ENCODE peak calls at places on chromosomes 11 and 22, in eight cellular contexts. H, E, F, T, W, P, Y and I are unnamed samples. For H3K27me3, the result is how much of the 10 kb centered on the place peaks cover.

GRCh38 chr11:65444314-65445051 is 21.9 kb downstream of the NEAT1 start:
- DNase-seq in H (no peak), E (no peak), F (peak), T (no peak), W (peak), P (no peak), Y (no peak), I (no peak)

GRCh38 chr11:7019500-7020182 is 505 bp downstream of the ZNF214 start:
- DNase-seq in H (no peak), E (peak), F (peak), T (peak), W (peak), P (peak), Y (no peak), I (no peak)

GRCh38 chr11:74683279-74683871 is 47.9 kb downstream of the CHRDL2 start:
- DNase-seq in H (peak), E (peak), F (no peak), T (peak), W (no peak), P (peak), Y (no peak), I (no peak)

GRCh38 chr11:43399983-43400630 is 41.4 kb downstream of the TTC17 start:
- DNase-seq in H (no peak), E (no peak), F (peak), T (no peak), W (no peak), P (no peak), Y (no peak), I (no peak)

GRCh38 chr22:32034275-32034674 is 8.8 kb upstream of the SLC5A1 start:
- DNase-seq in H (no peak), E (no peak), F (no peak), T (no peak), W (no peak), P (no peak), Y (no peak), I (no peak)

GRCh38 chr22:26124991-26125725 is 44.1 kb upstream of the SEZ6L start:
- DNase-seq in H (no peak), E (no peak), F (no peak), T (no peak), W (no peak), P (no peak), Y (no peak), I (no peak)

GRCh38 chr11:71212871-71213559 is 39.4 kb downstream of the SHANK2 start:
- DNase-seq in H (no peak), E (peak), F (peak), T (no peak), W (no peak), P (peak), Y (no peak), I (no peak)

GRCh38 chr11:72777755-72778278 is 16.0 kb downstream of the STARD10 start:
- DNase-seq in H (peak), E (no peak), F (no peak), T (peak), W (peak), P (no peak), Y (no peak), I (no peak)

GRCh38 chr11:73991471-73992006 is 8.9 kb upstream of the UCP2 start:
- DNase-seq in H (no peak), E (no peak), F (no peak), T (no peak), W (no peak), P (no peak), Y (no peak), I (no peak)

GRCh38 chr11:27233654-27234042 is 129.4 kb downstream of the CCDC34 start:
- DNase-seq in H (no peak), E (no peak), F (no peak), T (no peak), W (no peak), P (no peak), Y (no peak), I (no peak)

GRCh38 chr22:46122511-46122971 is 27.8 kb upstream of the PPARA start:
- DNase-seq in H (peak), E (peak), F (peak), T (peak), W (peak), P (peak), Y (peak), I (no peak)

GRCh38 chr11:44568706-44569473 is 3.4 kb downstream of the CD82 start:
- DNase-seq in H (peak), E (peak), F (peak), T (no peak), W (peak), P (peak), Y (no peak), I (peak)

GRCh38 chr11:88016392-88017020 is 158.7 kb downstream of the RAB38 start:
- DNase-seq in H (peak), E (no peak), F (peak), T (peak), W (peak), P (peak), Y (peak), I (peak)

GRCh38 chr11:38476808-38477565 is 1879.0 kb upstream of the RAG2 start:
- DNase-seq in H (no peak), E (no peak), F (no peak), T (no peak), W (no peak), P (no peak), Y (no peak), I (no peak)

GRCh38 chr11:74446445-74446844 is 20.9 kb downstream of the KCNE3 start:
- DNase-seq in H (no peak), E (no peak), F (no peak), T (peak), W (no peak), P (no peak), Y (no peak), I (no peak)

GRCh38 chr22:47290706-47291430 is 528.4 kb downstream of the TBC1D22A start:
- DNase-seq in H (no peak), E (peak), F (no peak), T (no peak), W (no peak), P (no peak), Y (no peak), I (no peak)

GRCh38 chr11:129785383-129786111 is 30.1 kb upstream of the TMEM45B start:
- DNase-seq in H (no peak), E (no peak), F (peak), T (no peak), W (peak), P (no peak), Y (no peak), I (no peak)

GRCh38 chr11:111357150-111358037 is 21.7 kb downstream of the POU2AF1 start:
- DNase-seq in H (no peak), E (no peak), F (no peak), T (no peak), W (no peak), P (no peak), Y (no peak), I (no peak)

GRCh38 chr11:64201524-64201923 is 5.0 kb upstream of the FERMT3 start:
- DNase-seq in H (no peak), E (no peak), F (no peak), T (no peak), W (no peak), P (no peak), Y (no peak), I (no peak)

GRCh38 chr22:41479671-41480396 is 10.9 kb downstream of the ACO2 start:
- DNase-seq in H (no peak), E (peak), F (peak), T (no peak), W (no peak), P (no peak), Y (no peak), I (no peak)

GRCh38 chr22:30425616-30426394 is at the start of gene MTFP1:
- DNase-seq in H (peak), E (peak), F (peak), T (peak), W (peak), P (peak), Y (peak), I (no peak)

GRCh38 chr11:34606326-34607120 is 14.4 kb upstream of the EHF start:
- DNase-seq in H (no peak), E (no peak), F (no peak), T (no peak), W (peak), P (no peak), Y (no peak), I (no peak)

GRCh38 chr11:4496555-4497248 is 14.3 kb downstream of the OR52K1 start:
- DNase-seq in H (peak), E (no peak), F (no peak), T (no peak), W (peak), P (no peak), Y (no peak), I (no peak)

GRCh38 chr11:110929129-110929528 is 216.9 kb upstream of the ARHGAP20 start:
- DNase-seq in H (no peak), E (no peak), F (no peak), T (no peak), W (no peak), P (no peak), Y (no peak), I (no peak)

GRCh38 chr22:36475341-36475740 is 6.1 kb downstream of the TXN2 start:
- DNase-seq in H (no peak), E (no peak), F (no peak), T (no peak), W (no peak), P (no peak), Y (no peak), I (no peak)

GRCh38 chr11:95318459-95318858 is 87.5 kb upstream of the SESN3 start:
- DNase-seq in H (no peak), E (no peak), F (no peak), T (no peak), W (no peak), P (no peak), Y (no peak), I (no peak)

GRCh38 chr22:20551805-20552449 is 44.5 kb downstream of the MED15 start:
- DNase-seq in H (no peak), E (peak), F (no peak), T (peak), W (no peak), P (no peak), Y (no peak), I (no peak)

GRCh38 chr11:66936326-66936725 is 21.9 kb downstream of the PC start:
- DNase-seq in H (no peak), E (no peak), F (peak), T (no peak), W (no peak), P (no peak), Y (no peak), I (no peak)

GRCh38 chr11:57668467-57668890 is 565 bp downstream of the ZDHHC5 start:
- DNase-seq in H (no peak), E (no peak), F (no peak), T (no peak), W (peak), P (no peak), Y (no peak), I (no peak)

GRCh38 chr11:77189588-77190210 is 61.7 kb downstream of the MYO7A start:
- DNase-seq in H (no peak), E (no peak), F (no peak), T (no peak), W (no peak), P (no peak), Y (no peak), I (no peak)

GRCh38 chr11:77190331-77191075 is 62.5 kb downstream of the MYO7A start:
- DNase-seq in H (no peak), E (no peak), F (no peak), T (no peak), W (no peak), P (no peak), Y (no peak), I (no peak)

GRCh38 chr11:77193167-77193566 is 65.1 kb downstream of the MYO7A start:
- DNase-seq in H (no peak), E (no peak), F (no peak), T (no peak), W (no peak), P (no peak), Y (no peak), I (no peak)

GRCh38 chr11:77191823-77192495 is 63.9 kb downstream of the MYO7A start:
- DNase-seq in H (peak), E (no peak), F (peak), T (peak), W (peak), P (no peak), Y (peak), I (peak)

DNA sequence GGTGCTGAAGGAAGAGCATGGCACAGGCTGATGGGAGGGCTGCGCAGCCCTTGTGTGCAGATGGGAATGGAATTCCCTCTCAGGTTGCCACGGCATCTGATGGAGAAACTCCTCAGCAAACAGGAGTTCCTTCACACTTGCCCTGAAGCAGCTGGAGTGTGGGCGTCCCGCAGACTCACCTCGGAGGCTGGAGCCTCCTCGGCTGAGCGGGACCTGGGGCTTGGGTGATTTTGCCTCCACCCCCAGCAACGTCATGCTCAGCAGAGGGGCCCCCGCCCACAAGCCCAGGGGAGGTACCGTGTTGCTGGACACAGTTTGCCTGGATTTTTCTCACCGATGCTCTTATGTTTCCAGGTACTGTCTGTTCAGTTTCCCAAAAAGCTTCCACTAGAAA is 63.4 kb downstream of the MYO7A start:
- DNase-seq in H (no peak), E (no peak), F (peak), T (no peak), W (no peak), P (no peak), Y (no peak), I (no peak)
- H3K4me3 ChIP-seq in H (peak), E (no peak), F (no peak), T (no peak), W (no peak), P (no peak), Y (no peak), I (peak)

DNA sequence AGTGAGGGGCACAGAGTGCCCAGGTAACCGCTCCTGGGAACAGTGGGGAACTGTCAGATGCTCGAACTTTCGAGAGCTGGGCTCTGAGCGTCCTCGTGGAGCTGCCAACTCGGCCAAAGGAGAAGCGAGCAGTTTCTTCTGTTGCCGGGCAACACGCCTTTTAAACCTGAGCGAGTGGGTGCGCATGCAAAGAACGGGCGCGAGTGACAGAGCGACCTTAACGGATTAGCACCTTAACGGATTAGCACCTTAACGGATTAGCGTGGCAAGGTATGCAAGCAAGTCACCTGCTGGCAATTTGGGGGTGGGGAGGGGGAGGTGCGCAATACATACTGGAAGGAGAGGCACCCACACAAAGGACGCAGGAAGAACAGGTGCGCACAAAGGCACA is 61.8 kb upstream of the PRODH start:
- DNase-seq in H (no peak), E (peak), F (no peak), T (no peak), W (no peak), P (no peak), Y (no peak), I (no peak)
- H3K27me3 ChIP-seq in H (under half), E (under half), F (under half), T (under half), W (under half), P (half or more), Y (under half), I (under half)

GRCh38 chr11:58905141-58905715 is 34.1 kb upstream of the GLYATL1 start:
- DNase-seq in H (no peak), E (no peak), F (peak), T (peak), W (no peak), P (peak), Y (no peak), I (no peak)
- H3K4me3 ChIP-seq in H (peak), E (no peak), F (peak), T (peak), W (no peak), P (peak), Y (no peak), I (peak)

DNA sequence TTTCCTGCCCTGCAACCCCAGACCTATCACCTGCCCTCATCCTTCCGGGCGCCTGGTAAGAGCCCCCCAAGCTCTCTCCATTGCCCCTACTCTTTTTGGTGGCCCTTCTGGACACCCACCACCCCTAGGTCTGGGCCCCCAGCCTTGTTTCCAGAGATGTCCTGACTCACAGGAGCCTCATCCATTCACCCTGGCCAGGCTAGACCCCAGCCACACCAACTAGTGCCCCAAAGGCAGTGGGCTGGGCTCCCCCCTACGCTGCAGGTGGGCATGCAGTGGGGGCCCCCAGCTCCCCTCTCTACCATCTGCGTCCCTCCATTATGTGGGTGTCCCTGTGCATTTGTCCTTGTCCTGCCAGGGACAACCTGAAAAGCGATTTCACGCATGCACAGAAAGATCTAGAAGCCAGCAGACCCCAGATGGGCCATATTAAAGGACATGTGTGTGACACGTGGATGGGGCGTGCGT is 1.4 kb downstream of the MRGPRF start:
- DNase-seq in H (no peak), E (peak), F (no peak), T (no peak), W (no peak), P (no peak), Y (no peak), I (no peak)
- H3K27me3 ChIP-seq in H (under half), E (under half), F (under half), T (under half), W (under half), P (half or more), Y (under half), I (under half)

GRCh38 chr22:28741758-28742561 is at the start of the genes CHEK2 and HSCB:
- DNase-seq in H (peak), E (peak), F (peak), T (peak), W (peak), P (peak), Y (peak), I (peak)

GRCh38 chr22:28734393-28734792 is 7.2 kb downstream of the CHEK2 start:
- DNase-seq in H (no peak), E (no peak), F (no peak), T (no peak), W (no peak), P (no peak), Y (no peak), I (no peak)

GRCh38 chr22:28741200-28741757 is 341 bp downstream of the CHEK2 start:
- DNase-seq in H (no peak), E (peak), F (no peak), T (no peak), W (no peak), P (no peak), Y (peak), I (no peak)

GRCh38 chr22:28736296-28737155 is 5.1 kb downstream of the CHEK2 start:
- DNase-seq in H (no peak), E (no peak), F (no peak), T (no peak), W (no peak), P (no peak), Y (peak), I (no peak)
- H3K4me3 ChIP-seq in H (no peak), E (no peak), F (no peak), T (no peak), W (no peak), P (no peak), Y (no peak), I (no peak)

DNA sequence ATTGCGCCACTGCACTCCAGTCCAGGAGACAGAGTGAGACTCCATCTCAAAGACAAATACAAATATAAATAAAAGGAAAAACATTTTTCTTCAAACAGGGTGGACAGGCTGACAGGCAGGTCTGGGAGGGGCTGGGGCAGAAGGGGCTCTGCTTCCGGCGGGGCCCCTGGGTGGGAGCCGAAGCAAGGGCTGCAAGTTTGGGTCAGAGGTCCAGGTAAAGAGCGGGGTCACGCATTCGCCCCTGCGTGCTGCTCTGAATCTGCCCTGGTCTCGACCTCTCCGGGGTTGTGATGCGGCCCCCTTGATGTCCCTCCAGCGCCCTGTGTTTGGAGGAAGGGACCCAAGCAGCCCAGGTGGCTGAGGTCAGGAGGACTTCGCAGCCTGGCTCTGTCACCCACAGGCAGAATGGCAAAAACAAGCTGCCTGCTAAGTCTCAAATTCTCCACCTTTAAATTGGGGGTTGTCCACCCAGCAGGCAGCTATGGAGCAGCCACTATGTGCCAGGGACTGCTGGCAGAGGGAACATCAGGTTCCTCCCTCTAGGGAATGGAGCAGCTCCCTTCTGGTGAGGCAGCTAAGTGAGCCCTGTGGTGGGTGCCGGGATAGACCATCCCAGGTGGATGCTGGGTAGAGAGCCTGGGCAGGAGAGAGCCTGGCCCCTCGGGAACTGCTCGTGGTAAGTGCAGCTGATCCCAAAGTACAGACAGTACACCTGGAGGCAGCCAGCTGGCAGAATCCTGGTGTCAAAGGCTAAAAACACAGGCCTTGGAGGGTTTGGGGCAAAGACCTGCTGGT is 10.3 kb upstream of the PHF21B start:
- DNase-seq in H (no peak), E (no peak), F (no peak), T (no peak), W (no peak), P (no peak), Y (no peak), I (no peak)
- H3K27me3 ChIP-seq in H (under half), E (under half), F (under half), T (under half), W (under half), P (half or more), Y (under half), I (under half)

DNA sequence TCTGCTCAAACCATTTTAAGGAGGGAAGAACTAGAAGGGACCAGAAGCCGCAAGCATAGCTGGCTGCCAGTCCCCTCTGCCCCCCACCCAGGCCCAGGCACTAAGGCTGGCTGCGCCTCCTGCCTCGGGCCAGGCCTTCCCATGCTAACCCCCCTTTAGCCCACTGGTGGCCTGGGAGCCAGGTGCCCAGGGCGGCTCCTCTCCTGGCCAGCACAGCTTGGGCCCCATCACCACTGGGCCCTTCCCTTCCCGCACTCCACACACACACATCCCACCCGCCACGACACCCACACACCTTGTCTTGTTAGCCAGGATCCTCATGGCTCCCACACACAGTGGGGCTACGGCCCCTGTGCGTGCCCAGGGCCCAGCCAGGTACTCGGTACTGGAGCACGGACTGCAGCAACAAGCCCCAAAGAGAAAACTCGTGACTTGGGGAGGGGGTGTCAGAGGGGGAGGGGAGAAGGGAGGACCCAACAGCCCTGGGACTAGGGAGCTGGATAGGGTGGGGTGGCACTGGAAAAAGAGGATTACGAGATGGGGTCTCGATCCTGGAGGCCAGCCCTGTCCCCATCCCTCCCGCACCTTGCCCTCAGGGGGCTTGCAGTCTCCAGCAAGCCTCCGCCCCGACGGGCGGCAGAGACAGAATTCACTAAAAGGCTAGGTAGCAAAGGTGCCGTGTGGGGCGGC is 16.0 kb downstream of the BCL9L start:
- DNase-seq in H (no peak), E (peak), F (no peak), T (no peak), W (no peak), P (no peak), Y (no peak), I (no peak)
- H3K4me3 ChIP-seq in H (peak), E (peak), F (peak), T (peak), W (peak), P (peak), Y (no peak), I (peak)